ENCODE peak calls at places on chromosomes 3 and 15, in seven cellular contexts. Y is cardiac fibroblast, E is HFF-Myc, L is ovary, B is kidney, D is foreskin fibroblast, U is neural crest cell. J is an unnamed sample.

GRCh38 chr15:33852094-33852493 is 116.2 kb upstream of the CHRM5 start:
- DNase-seq in Y (peak), B (no peak), L (no peak), E (no peak), D (no peak), U (no peak), J (peak)

GRCh38 chr3:15306979-15307359 is 25.4 kb downstream of the SH3BP5 start:
- DNase-seq in Y (no peak), B (no peak), D (no peak), E (no peak), L (no peak), U (no peak), J (no peak)

GRCh38 chr15:76964157-76964556 is 30.8 kb upstream of the PSTPIP1 start:
- DNase-seq in D (no peak), U (no peak), Y (peak), L (no peak), B (no peak), E (no peak), J (no peak)

GRCh38 chr3:184351511-184352148 is 9.8 kb downstream of the CLCN2 start:
- DNase-seq in L (peak), E (no peak), D (no peak), U (no peak), B (peak), Y (no peak), J (no peak)

GRCh38 chr15:81098884-81099601 is 35.0 kb upstream of the CFAP161 start:
- DNase-seq in L (no peak), E (no peak), Y (peak), U (no peak), D (no peak), B (peak), J (no peak)

GRCh38 chr15:71282086-71282485 is 166.8 kb downstream of the THSD4 start:
- DNase-seq in U (no peak), B (no peak), L (no peak), D (no peak), E (no peak), Y (peak), J (no peak)

GRCh38 chr3:150546226-150547044 is at the start of the genes EIF2A and SERP1:
- DNase-seq in D (peak), E (peak), Y (peak), L (peak), U (peak), B (peak), J (peak)

GRCh38 chr15:46280753-46281521 is 646.1 kb downstream of the SQOR start:
- DNase-seq in E (no peak), L (no peak), D (peak), Y (peak), B (no peak), U (no peak), J (peak)

GRCh38 chr3:193960485-193961172 is 175.3 kb upstream of the HES1 start:
- DNase-seq in L (no peak), E (no peak), D (no peak), U (peak), B (no peak), Y (no peak), J (no peak)

GRCh38 chr3:99413504-99413903 is 224.9 kb upstream of the COL8A1 start:
- DNase-seq in Y (peak), B (no peak), E (no peak), U (no peak), L (no peak), D (no peak), J (peak)

GRCh38 chr3:76646921-76647562 is 392.9 kb upstream of the ROBO2 start:
- DNase-seq in L (no peak), E (no peak), U (no peak), B (no peak), D (no peak), Y (no peak), J (no peak)

GRCh38 chr3:16132926-16133325 is 41.6 kb upstream of the GALNT15 start:
- DNase-seq in L (no peak), B (no peak), E (no peak), U (no peak), D (peak), Y (peak), J (no peak)

GRCh38 chr3:177421176-177421782 is 224.0 kb upstream of the TBL1XR1 start:
- DNase-seq in D (no peak), L (no peak), U (no peak), Y (no peak), B (no peak), E (no peak), J (no peak)

GRCh38 chr15:29788433-29789034 is 33.7 kb downstream of the TJP1 start:
- DNase-seq in E (no peak), Y (peak), B (no peak), D (no peak), L (no peak), U (no peak), J (no peak)

GRCh38 chr3:185754920-185755319 is 69.9 kb downstream of the IGF2BP2 start:
- DNase-seq in D (no peak), U (no peak), L (no peak), Y (no peak), E (no peak), B (no peak), J (no peak)

GRCh38 chr3:184238246-184238818 is 8.9 kb downstream of the VWA5B2 start:
- DNase-seq in E (no peak), B (peak), Y (no peak), D (no peak), U (no peak), L (no peak), J (no peak)

GRCh38 chr15:58690703-58691102 is 58.8 kb downstream of the ADAM10 start:
- DNase-seq in B (no peak), U (no peak), D (no peak), E (no peak), Y (no peak), L (no peak), J (no peak)

GRCh38 chr3:30682434-30683155 is 76.2 kb downstream of the TGFBR2 start:
- DNase-seq in U (no peak), E (no peak), D (no peak), Y (no peak), B (no peak), L (no peak), J (no peak)

GRCh38 chr15:33160054-33160453 is 34.5 kb downstream of the FMN1 start:
- DNase-seq in U (no peak), L (no peak), Y (no peak), E (no peak), B (no peak), D (no peak), J (no peak)

GRCh38 chr3:65195211-65195610 is 507.4 kb upstream of the ADAMTS9 start:
- DNase-seq in B (no peak), E (no peak), D (no peak), L (no peak), U (no peak), Y (no peak), J (no peak)

GRCh38 chr3:45199837-45200648 is 26.0 kb downstream of the TMEM158 start:
- DNase-seq in Y (peak), B (no peak), E (peak), D (peak), U (no peak), L (no peak), J (peak)

GRCh38 chr3:172694526-172694925 is 16.3 kb downstream of the NCEH1 start:
- DNase-seq in Y (no peak), B (no peak), L (no peak), E (no peak), D (no peak), U (no peak), J (no peak)

GRCh38 chr15:49620174-49620573 is 444 bp downstream of the FAM227B start:
- DNase-seq in Y (peak), L (no peak), B (no peak), E (no peak), D (no peak), U (no peak), J (no peak)

GRCh38 chr3:71142440-71143161 is 440.9 kb downstream of the FOXP1 start:
- DNase-seq in Y (peak), U (no peak), B (no peak), E (no peak), D (no peak), L (peak), J (no peak)

GRCh38 chr3:193744048-193744821 is 151.2 kb downstream of the OPA1 start:
- DNase-seq in B (no peak), Y (no peak), D (no peak), U (no peak), E (no peak), L (no peak), J (no peak)

GRCh38 chr3:69426291-69426690 is 40.4 kb upstream of the FRMD4B start:
- DNase-seq in B (no peak), L (no peak), U (no peak), Y (no peak), D (no peak), E (no peak), J (no peak)

GRCh38 chr3:58293516-58293915 is 12.5 kb upstream of the RPP14 start:
- DNase-seq in Y (no peak), L (no peak), D (no peak), U (no peak), E (no peak), B (no peak), J (no peak)

GRCh38 chr15:89496155-89497098 is at the start of gene RHCG:
- DNase-seq in Y (peak), B (peak), E (no peak), U (peak), D (peak), L (no peak), J (no peak)
- TF ChIP-seq CTCF in Y (peak), B (no peak), E (peak), U (peak), D (peak), L (no peak), J (peak)

GRCh38 chr15:41494190-41494921 is 682 bp downstream of the ITPKA start:
- DNase-seq in Y (no peak), U (peak), L (no peak), D (no peak), B (peak), E (no peak), J (no peak)
- TF ChIP-seq CTCF in Y (no peak), U (peak), L (no peak), D (no peak), B (no peak), E (no peak), J (peak)

DNA sequence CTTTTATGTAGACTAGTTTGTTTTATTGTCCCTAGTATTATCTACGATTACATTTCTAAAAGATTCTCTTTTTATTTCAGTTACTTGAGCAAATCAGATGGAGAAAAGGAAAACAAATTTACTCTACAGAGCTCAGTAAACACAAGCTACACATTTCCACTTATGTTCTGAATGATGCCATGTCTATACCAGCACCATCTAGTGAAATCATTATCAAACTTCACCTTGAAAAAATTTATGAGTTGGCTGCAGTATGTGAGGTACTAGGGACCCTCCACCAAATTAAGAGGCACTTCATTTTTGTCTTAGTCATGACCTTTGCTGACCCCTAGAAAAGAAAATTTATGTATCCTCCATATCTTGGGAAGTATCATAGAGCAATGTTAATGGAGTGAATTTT is 827.4 kb downstream of the SI start:
- DNase-seq in D (no peak), Y (no peak), E (no peak), L (no peak), B (no peak), U (no peak), J (no peak)
- TF ChIP-seq CTCF in D (no peak), Y (no peak), E (no peak), L (no peak), B (no peak), U (no peak), J (no peak)

GRCh38 chr3:147616998-147617619 is 207.9 kb downstream of the ZIC1 start:
- DNase-seq in E (peak), D (no peak), Y (peak), L (no peak), B (no peak), U (no peak), J (peak)
- TF ChIP-seq CTCF in E (peak), D (peak), Y (peak), L (no peak), B (no peak), U (peak), J (peak)

GRCh38 chr3:133542871-133543270 is 30.6 kb upstream of the CDV3 start:
- DNase-seq in B (no peak), L (no peak), E (no peak), U (no peak), Y (no peak), D (no peak), J (no peak)

GRCh38 chr3:133536635-133536980 is 36.9 kb upstream of the CDV3 start:
- DNase-seq in L (no peak), D (no peak), E (no peak), Y (no peak), U (no peak), B (no peak), J (no peak)

GRCh38 chr3:133535971-133536634 is 37.4 kb upstream of the CDV3 start:
- DNase-seq in L (no peak), U (no peak), E (peak), B (no peak), D (peak), Y (peak), J (peak)

GRCh38 chr3:133538154-133538553 is 35.3 kb upstream of the CDV3 start:
- DNase-seq in E (no peak), D (no peak), L (no peak), U (no peak), B (no peak), Y (no peak), J (no peak)

DNA sequence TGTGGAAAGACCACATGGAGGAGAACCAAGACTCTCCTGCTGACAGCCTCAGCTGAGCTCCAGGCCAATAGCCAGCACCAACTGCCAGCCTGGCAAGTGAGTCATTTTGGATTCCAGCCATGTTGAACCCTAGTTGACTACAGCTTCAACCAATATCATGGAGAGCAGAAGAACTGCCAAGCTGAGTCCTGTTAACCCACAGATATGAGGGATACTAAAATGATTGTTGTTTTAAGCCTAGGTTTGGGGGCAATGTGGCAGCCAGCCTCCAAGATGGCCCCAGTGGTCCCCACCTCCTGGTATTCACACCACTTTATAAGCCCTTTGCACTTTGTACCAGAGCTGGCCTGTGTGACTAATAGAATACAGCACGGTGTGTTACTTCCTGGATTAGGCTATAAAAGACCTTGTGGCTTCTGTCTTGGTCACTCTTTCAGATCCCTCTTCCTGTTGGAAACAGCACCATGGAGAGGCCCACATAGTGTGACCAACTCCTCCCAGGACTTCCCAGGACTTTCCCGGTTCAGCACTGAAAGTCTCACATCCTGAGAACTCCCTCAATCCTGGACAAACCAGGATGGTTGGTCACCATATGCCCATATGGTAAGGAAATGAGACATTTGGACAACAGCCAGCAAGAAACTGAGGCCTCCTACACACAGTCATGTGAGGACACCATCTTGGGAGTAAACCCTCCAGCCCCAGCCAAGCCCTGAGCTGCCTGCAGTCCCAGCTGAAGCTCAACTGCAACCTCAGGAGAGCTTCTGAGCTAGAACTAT is 32.4 kb upstream of the CDV3 start:
- DNase-seq in Y (peak), D (peak), B (no peak), E (peak), L (no peak), U (no peak), J (peak)
- TF ChIP-seq CTCF in Y (no peak), D (no peak), B (no peak), E (no peak), L (no peak), U (no peak), J (no peak)

GRCh38 chr15:27806396-27806795 is 292.7 kb downstream of the OCA2 start:
- DNase-seq in L (no peak), U (no peak), B (no peak), D (no peak), Y (no peak), E (no peak), J (no peak)

GRCh38 chr15:27804569-27805260 is 294.4 kb downstream of the OCA2 start:
- DNase-seq in L (no peak), D (no peak), Y (no peak), B (no peak), E (no peak), U (no peak), J (no peak)

GRCh38 chr15:27813139-27813538 is 286.0 kb downstream of the OCA2 start:
- DNase-seq in B (no peak), Y (no peak), D (no peak), U (no peak), E (no peak), L (no peak), J (no peak)

GRCh38 chr15:27805261-27806220 is 293.6 kb downstream of the OCA2 start:
- DNase-seq in U (no peak), B (no peak), D (no peak), E (no peak), L (no peak), Y (no peak), J (no peak)

GRCh38 chr15:27808182-27808581 is 290.9 kb downstream of the OCA2 start:
- DNase-seq in D (no peak), Y (no peak), L (no peak), U (no peak), E (no peak), B (no peak), J (no peak)
- TF ChIP-seq CTCF in D (no peak), Y (no peak), L (no peak), U (no peak), E (no peak), B (no peak), J (no peak)

GRCh38 chr15:79130535-79131130 is 40.1 kb upstream of the RASGRF1 start:
- DNase-seq in U (no peak), L (no peak), B (no peak), D (no peak), Y (no peak), E (no peak), J (no peak)
- TF ChIP-seq CTCF in U (peak), L (no peak), B (no peak), D (no peak), Y (no peak), E (peak), J (no peak)

DNA sequence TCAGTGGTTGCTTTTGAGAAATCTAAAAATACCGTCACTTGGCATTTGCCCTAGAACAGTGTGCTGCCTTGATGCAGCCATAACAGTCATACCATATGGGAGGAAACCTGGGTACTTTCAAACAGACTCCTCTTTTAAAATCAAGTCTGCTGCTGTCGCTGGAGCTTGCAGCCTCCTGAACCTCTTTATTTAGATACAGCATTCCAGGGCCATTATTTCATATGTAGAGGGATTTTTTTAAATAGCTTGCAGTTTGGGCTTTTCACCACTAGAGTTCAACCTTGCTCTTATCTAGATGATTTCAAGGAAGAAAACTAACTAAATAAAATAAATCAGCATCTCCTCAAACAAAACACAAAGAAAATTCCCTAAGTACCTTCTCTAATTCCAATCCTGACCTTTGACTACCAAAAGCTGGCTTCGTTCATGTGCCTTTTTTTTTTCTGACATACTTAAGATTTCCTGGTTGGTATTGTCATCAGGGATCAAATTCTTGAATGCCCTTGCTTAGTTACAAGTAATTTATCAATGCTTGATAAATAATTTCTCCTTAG is 111.6 kb downstream of the KBTBD8 start:
- DNase-seq in Y (peak), B (no peak), E (peak), L (no peak), U (no peak), D (peak), J (peak)
- TF ChIP-seq CTCF in Y (peak), B (peak), E (peak), L (no peak), U (peak), D (peak), J (peak)

DNA sequence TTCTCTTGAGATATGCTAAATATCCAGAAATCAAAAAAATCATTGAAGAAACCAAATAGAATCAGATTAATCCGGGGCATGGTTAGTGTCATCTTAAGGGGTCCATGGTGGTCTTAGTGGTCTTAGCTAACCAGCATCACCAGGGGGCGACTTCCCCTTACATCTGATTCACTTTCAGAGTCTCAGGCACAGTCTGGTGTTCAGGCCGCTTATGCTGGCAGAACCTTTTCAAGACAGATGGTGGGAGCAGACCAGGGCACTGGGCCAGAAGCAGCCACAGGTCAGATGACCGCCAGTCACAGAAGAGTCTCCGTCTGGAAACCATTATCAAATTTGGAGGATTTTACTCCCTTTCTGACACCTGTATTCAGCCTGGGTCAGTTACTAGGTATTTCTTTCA is 365.7 kb downstream of the GBE1 start:
- DNase-seq in D (no peak), E (no peak), U (no peak), Y (no peak), B (no peak), L (no peak), J (no peak)
- TF ChIP-seq CTCF in D (no peak), E (peak), U (no peak), Y (no peak), B (no peak), L (no peak), J (peak)

GRCh38 chr15:90730290-90730689 is 13.1 kb downstream of the BLM start:
- DNase-seq in L (no peak), U (no peak), B (no peak), D (no peak), E (no peak), Y (no peak), J (no peak)

GRCh38 chr15:90735929-90736328 is 18.8 kb downstream of the BLM start:
- DNase-seq in L (no peak), E (no peak), Y (no peak), B (no peak), U (no peak), D (no peak), J (no peak)
- TF ChIP-seq CTCF in L (no peak), E (no peak), Y (no peak), B (no peak), U (no peak), D (no peak), J (no peak)

J was measured in HFFc6.